ENCODE peak calls at places on chromosomes 5 and 9, in ten cellular contexts. B is activated gamma-delta T cell; V is anterior cingulate cortex; E is progenitor cell of endocrine pancreas; K is glutamatergic neuron; P is stimulated activated CD8-positive, alpha-beta memory T cell treated with anti-CD3 and anti-CD28 coated beads, Interleukin-7, amount 100 ng/mL, for 24 hours; L is BJ; A is HCT116; O is RKO; D is ureter. S is an unnamed sample.

GRCh38 chr5:154444559-154445421 is 1.0 kb upstream of the SAP30L start:
- DNase-seq in E (no peak), A (no peak), O (peak; percentile 43), K (peak; percentile 32), D (peak; percentile 45), L (no peak), B (no peak), V (no peak), P (no peak), S (no peak)

GRCh38 chr5:78127875-78128274 is 166.6 kb downstream of the AP3B1 start:
- DNase-seq in L (no peak), K (peak; percentile 48), D (no peak), A (no peak), E (no peak), P (no peak), B (no peak), O (no peak), V (no peak), S (no peak)

GRCh38 chr5:149141224-149141956 is at the start of gene ABLIM3:
- DNase-seq in L (no peak), V (peak; percentile 63), K (peak; percentile 82), B (peak; percentile 44), O (peak; percentile 43), E (peak; percentile 65), D (peak; percentile 79), P (peak; percentile 38), A (no peak), S (peak; percentile 90)

GRCh38 chr9:70480405-70480980 is 66.0 kb upstream of the KLF9 start:
- DNase-seq in D (peak; percentile 83), P (no peak), L (no peak), E (no peak), A (no peak), V (peak; percentile 32), O (no peak), K (no peak), B (no peak), S (no peak)

GRCh38 chr9:106953166-106953565 is 90.2 kb downstream of the ZNF462 start:
- DNase-seq in L (peak; percentile 42), K (no peak), V (no peak), B (no peak), O (peak; percentile 64), D (no peak), A (no peak), E (no peak), P (no peak), S (no peak)

GRCh38 chr5:38755171-38755570 is 90.6 kb upstream of the OSMR start:
- DNase-seq in L (no peak), D (no peak), K (no peak), V (no peak), A (no peak), P (no peak), O (peak; percentile 2), B (no peak), E (no peak), S (no peak)

GRCh38 chr5:15366676-15367391 is 133.1 kb upstream of the FBXL7 start:
- DNase-seq in D (no peak), K (no peak), V (no peak), L (no peak), A (no peak), B (no peak), E (no peak), P (no peak), O (no peak), S (no peak)

GRCh38 chr5:57448751-57449150 is 33.9 kb downstream of the ACTBL2 start:
- DNase-seq in A (no peak), V (no peak), O (no peak), P (no peak), B (no peak), D (no peak), K (no peak), E (no peak), L (no peak), S (no peak)

GRCh38 chr5:131000289-131000688 is 164.8 kb downstream of the HINT1 start:
- DNase-seq in V (no peak), L (no peak), K (no peak), P (no peak), A (no peak), E (no peak), D (no peak), B (no peak), O (no peak), S (no peak)

GRCh38 chr9:84785766-84786547 is 116.4 kb downstream of the NTRK2 start:
- DNase-seq in L (no peak), V (no peak), K (no peak), D (no peak), P (no peak), O (no peak), A (no peak), E (no peak), B (no peak), S (no peak)

GRCh38 chr5:135005076-135005475 is 29.0 kb downstream of the PITX1 start:
- DNase-seq in V (no peak), E (no peak), D (no peak), P (no peak), B (no peak), K (no peak), O (no peak), L (no peak), A (no peak), S (peak; percentile 56)

GRCh38 chr9:105187781-105188180 is 56.7 kb upstream of the SLC44A1 start:
- DNase-seq in P (no peak), V (no peak), O (peak; percentile 11), L (peak; percentile 41), A (no peak), K (no peak), D (no peak), B (no peak), E (no peak), S (no peak)

GRCh38 chr5:33432656-33433055 is 8.1 kb upstream of the TARS1 start:
- DNase-seq in A (no peak), E (no peak), P (no peak), L (no peak), D (no peak), V (no peak), B (no peak), K (no peak), O (no peak), S (no peak)

GRCh38 chr5:141617682-141618029 is 1.1 kb downstream of the DIAPH1 start:
- DNase-seq in O (peak; percentile 28), L (no peak), K (no peak), E (no peak), V (no peak), A (no peak), B (no peak), D (no peak), P (no peak), S (no peak)

GRCh38 chr9:69861011-69861410 is 40.4 kb downstream of the CFAP95 start:
- DNase-seq in A (no peak), B (no peak), K (no peak), O (no peak), L (no peak), D (no peak), P (no peak), E (no peak), V (no peak), S (no peak)

GRCh38 chr9:18358325-18358724 is 115.6 kb upstream of the ADAMTSL1 start:
- DNase-seq in A (no peak), L (no peak), E (no peak), V (no peak), O (peak; percentile 12), P (no peak), B (no peak), K (no peak), D (no peak), S (no peak)